ENCODE peak calls at places on chromosomes 3 and 15, in nine cellular contexts. D is body of pancreas, Y is coronary artery, I is right atrium auricular region, X is sigmoid colon, W is choroid plexus epithelial cell, F is AG10803, M is cardiac fibroblast, U is esophagus squamous epithelium. H is an unnamed sample.

GRCh38 chr3:78823859-78824258 is 943.9 kb downstream of the ROBO1 start:
- DNase-seq in I (no peak), Y (no peak), X (no peak), U (no peak), D (no peak), W (peak; percentile 79), F (peak; percentile 47), M (peak; percentile 61), H (no peak)

GRCh38 chr3:185207931-185208746 is 45.7 kb downstream of the EHHADH start:
- DNase-seq in X (no peak), W (no peak), Y (no peak), U (no peak), F (peak; percentile 59), M (peak; percentile 17), I (no peak), D (no peak), H (peak; percentile 23)

GRCh38 chr15:61157933-61158332 is 71.2 kb downstream of the RORA start:
- DNase-seq in I (peak; percentile 72), D (peak; percentile 33), F (peak; percentile 38), Y (peak; percentile 76), X (peak; percentile 86), W (no peak), U (no peak), M (peak; percentile 65), H (no peak)

GRCh38 chr15:29665441-29665985 is 156.8 kb downstream of the TJP1 start:
- DNase-seq in M (peak; percentile 32), F (peak; percentile 36), U (no peak), W (peak; percentile 31), X (no peak), Y (no peak), D (no peak), I (no peak), H (no peak)

GRCh38 chr3:189839576-189839975 is 208.4 kb downstream of the TP63 start:
- DNase-seq in F (peak; percentile 52), D (no peak), M (peak; percentile 70), Y (no peak), X (no peak), I (no peak), W (peak; percentile 76), U (no peak), H (peak; percentile 82)

GRCh38 chr3:23002846-23003800 is 200.0 kb upstream of the UBE2E2 start:
- DNase-seq in D (peak; percentile 28), U (no peak), M (peak; percentile 55), W (peak; percentile 82), X (no peak), Y (no peak), I (no peak), F (no peak), H (no peak)

GRCh38 chr3:73503781-73504180 is 121.0 kb downstream of the PDZRN3 start:
- DNase-seq in Y (no peak), D (no peak), I (no peak), W (peak; percentile 45), M (no peak), X (no peak), U (no peak), F (no peak), H (no peak)

GRCh38 chr3:58898513-58898912 is 151.3 kb downstream of the CFAP20DC start:
- DNase-seq in Y (no peak), F (no peak), D (no peak), W (no peak), X (no peak), M (no peak), U (no peak), I (no peak), H (no peak)

GRCh38 chr15:81749667-81750360 is 296.0 kb downstream of the MEX3B start:
- DNase-seq in I (no peak), U (no peak), M (no peak), F (no peak), Y (no peak), D (peak; percentile 18), X (no peak), W (no peak), H (no peak)

GRCh38 chr3:23620044-23620443 is 185.7 kb upstream of the UBE2E1 start:
- DNase-seq in M (peak; percentile 59), X (no peak), I (no peak), F (no peak), D (peak; percentile 25), W (no peak), U (no peak), Y (no peak), H (no peak)

GRCh38 chr15:74821091-74821789 is 5.2 kb upstream of the CPLX3 start:
- DNase-seq in D (no peak), U (no peak), Y (no peak), I (no peak), M (no peak), X (no peak), W (no peak), F (peak; percentile 11), H (no peak)

DNA sequence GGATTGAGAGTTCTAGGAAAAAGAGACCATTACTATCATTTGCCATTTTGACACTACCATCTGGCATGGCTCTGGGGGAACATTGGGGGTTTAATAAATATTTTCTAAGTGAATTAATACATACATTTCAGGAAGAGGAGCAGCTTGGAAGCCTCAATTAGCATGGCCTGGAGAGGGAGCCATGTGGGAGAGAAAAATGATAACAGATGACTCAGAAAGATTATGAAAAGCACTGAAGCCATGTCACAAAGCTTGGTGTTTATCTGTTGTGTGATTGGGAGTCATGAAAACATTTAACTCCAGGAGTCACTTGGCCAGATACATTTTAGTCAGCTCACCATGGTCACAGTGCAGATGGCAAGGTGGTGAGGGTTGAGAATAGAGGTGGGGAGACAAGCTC is 121.0 kb downstream of the SSR3 start:
- DNase-seq in F (peak; percentile 33), M (peak; percentile 19), I (no peak), D (no peak), X (no peak), Y (no peak), U (no peak), W (peak; percentile 16), H (no peak)
- TF ChIP-seq CTCF in F (peak; percentile 2), M (no peak), I (no peak), D (no peak), X (no peak), Y (no peak), U (no peak), W (no peak), H (no peak)

DNA sequence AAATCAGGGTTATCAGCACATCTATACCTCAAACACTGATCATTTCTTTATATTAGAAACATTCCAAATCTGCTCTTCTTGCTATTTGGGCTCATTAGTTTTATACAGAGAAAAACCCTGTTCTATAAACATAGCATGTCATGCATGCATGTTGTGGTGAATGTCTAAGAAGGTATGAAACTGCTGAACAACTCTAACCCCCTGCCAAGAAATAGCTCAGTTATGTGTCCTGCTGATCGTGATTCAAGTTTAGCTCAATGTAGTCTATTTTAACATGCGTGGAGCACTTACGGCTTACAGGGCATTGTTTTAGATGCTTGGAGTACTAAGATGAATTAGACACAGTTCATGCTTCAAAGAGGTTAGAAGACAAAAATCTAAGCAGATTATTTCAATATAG is 35.8 kb downstream of the MYH15 start:
- DNase-seq in U (no peak), I (no peak), X (no peak), M (no peak), D (no peak), Y (no peak), W (peak; percentile 53), F (peak; percentile 22), H (no peak)
- H3K4me3 ChIP-seq in U (no peak overlapping the region), I (no peak overlapping the region), X (no peak overlapping the region), M (no peak overlapping the region), D (no peak overlapping the region), Y (no peak overlapping the region), W (no peak overlapping the region), F (no peak overlapping the region), H (no peak overlapping the region)

GRCh38 chr15:90716976-90717821 is at the start of gene BLM:
- DNase-seq in W (peak; percentile 98), D (peak; percentile 96), X (peak; percentile 98), M (peak; percentile 98), U (peak; percentile 86), I (peak; percentile 98), F (peak; percentile 96), Y (peak; percentile 97), H (peak; percentile 87)
- TF ChIP-seq CTCF in W (peak; percentile 45), D (peak; percentile 23), X (peak; percentile 51), M (peak; percentile 43), U (peak; percentile 33), I (peak; percentile 38), F (peak; percentile 17), Y (peak; percentile 18), H (peak; percentile 41)

GRCh38 chr3:54243262-54243931 is 121.0 kb downstream of the CACNA2D3 start:
- DNase-seq in Y (no peak), D (no peak), I (no peak), F (no peak), M (peak; percentile 35), U (no peak), W (no peak), X (no peak), H (no peak)
- H3K4me3 ChIP-seq in Y (peak overlapping the region; percentile 64), D (peak overlapping the region; percentile 22), I (peak overlapping the region; percentile 27), F (peak overlapping the region; percentile 40), M (peak overlapping the region; percentile 38), U (peak overlapping the region; percentile 30), W (no peak overlapping the region), X (no peak overlapping the region), H (no peak overlapping the region)